ENCODE peak calls at places on chromosomes 13 and 19, in six cellular contexts. R is nephron progenitor cell, Z is epithelial cell of esophagus, I is dorsolateral prefrontal cortex, Y is prostate gland, L is progenitor cell of endocrine pancreas. D is an unnamed sample.

GRCh38 chr13:32577032-32577431 is 9.2 kb upstream of the PDS5B start:
- DNase-seq in Z (no peak), R (no peak), I (no peak), L (no peak), Y (no peak), D (no peak)

GRCh38 chr13:97191143-97191542 is 31.0 kb upstream of the MBNL2 start:
- DNase-seq in R (no peak), Z (no peak), Y (no peak), L (no peak), I (peak), D (no peak)

GRCh38 chr19:5963855-5964254 is 14.1 kb downstream of the RANBP3 start:
- DNase-seq in I (no peak), Y (no peak), R (no peak), Z (no peak), L (no peak), D (no peak)

GRCh38 chr19:11673608-11674041 is 65.1 kb downstream of the ZNF823 start:
- DNase-seq in I (peak), Z (peak), L (peak), R (peak), Y (peak), D (peak)

GRCh38 chr13:37106642-37107041 is 1.2 kb upstream of the CSNK1A1L start:
- DNase-seq in I (no peak), Z (no peak), R (no peak), L (no peak), Y (no peak), D (no peak)

GRCh38 chr13:91813255-91813654 is 414.8 kb downstream of the GPC5 start:
- DNase-seq in Z (no peak), Y (no peak), R (no peak), I (no peak), L (no peak), D (no peak)

GRCh38 chr19:56132316-56132822 is 8.7 kb upstream of the ZNF444 start:
- DNase-seq in Z (no peak), R (no peak), L (no peak), Y (no peak), I (no peak), D (no peak)

GRCh38 chr19:42436006-42436405 is 6.7 kb downstream of the CXCL17 start:
- DNase-seq in L (no peak), Y (no peak), I (no peak), Z (no peak), R (no peak), D (no peak)

GRCh38 chr19:39470724-39471339 is 9.8 kb upstream of the TIMM50 start:
- DNase-seq in Z (no peak), Y (no peak), R (no peak), I (no peak), L (no peak), D (no peak)

GRCh38 chr19:4448147-4448985 is 9.2 kb downstream of the UBXN6 start:
- DNase-seq in Y (no peak), Z (no peak), I (no peak), L (no peak), R (no peak), D (no peak)

GRCh38 chr13:21014666-21015170 is 46.7 kb downstream of the LATS2 start:
- DNase-seq in L (no peak), Y (peak), Z (peak), R (no peak), I (no peak), D (no peak)

GRCh38 chr13:38902551-38902950 is 88.1 kb downstream of the STOML3 start:
- DNase-seq in R (no peak), L (no peak), Z (peak), I (no peak), Y (no peak), D (no peak)

GRCh38 chr19:32676186-32676894 is 692 bp downstream of the RGS9BP start:
- DNase-seq in Z (peak), Y (no peak), I (no peak), L (peak), R (peak), D (no peak)

GRCh38 chr13:33206425-33206824 is 79.1 kb downstream of the STARD13 start:
- DNase-seq in Y (no peak), Z (peak), R (no peak), L (no peak), I (no peak), D (no peak)

GRCh38 chr19:33430674-33431277 is 57.3 kb downstream of the CEBPG start:
- DNase-seq in Z (peak), R (peak), L (peak), Y (peak), I (peak), D (peak)

GRCh38 chr13:113488283-113488682 is 2.2 kb downstream of the DCUN1D2 start:
- DNase-seq in R (no peak), Y (no peak), I (no peak), L (no peak), Z (no peak), D (no peak)

GRCh38 chr13:113489549-113490495 is 689 bp downstream of the DCUN1D2 start:
- DNase-seq in R (peak), Y (no peak), Z (peak), I (peak), L (no peak), D (no peak)

GRCh38 chr13:113491418-113491883 is 940 bp upstream of the DCUN1D2 start:
- DNase-seq in L (peak), Y (no peak), Z (peak), I (no peak), R (peak), D (no peak)

GRCh38 chr13:113490496-113491417 is at the start of gene DCUN1D2:
- DNase-seq in Z (peak), I (peak), Y (peak), L (peak), R (peak), D (peak)

GRCh38 chr13:113489171-113489548 is 1.4 kb downstream of the DCUN1D2 start:
- DNase-seq in I (no peak), Y (no peak), Z (no peak), R (no peak), L (no peak), D (no peak)
- TF ChIP-seq CTCF in I (no peak), Y (no peak), Z (no peak), R (no peak), L (peak), D (no peak)

GRCh38 chr19:37902668-37903067 is 3.7 kb downstream of the WDR87 start:
- DNase-seq in Y (peak), R (peak), L (peak), I (peak), Z (peak), D (peak)
- TF ChIP-seq CTCF in Y (no peak), R (peak), L (peak), I (peak), Z (peak), D (peak)

GRCh38 chr13:70723732-70724131 is 615.5 kb upstream of the KLHL1 start:
- DNase-seq in Z (peak), I (no peak), R (no peak), L (no peak), Y (no peak), D (no peak)
- TF ChIP-seq CTCF in Z (peak), I (no peak), R (no peak), L (peak), Y (no peak), D (peak)

DNA sequence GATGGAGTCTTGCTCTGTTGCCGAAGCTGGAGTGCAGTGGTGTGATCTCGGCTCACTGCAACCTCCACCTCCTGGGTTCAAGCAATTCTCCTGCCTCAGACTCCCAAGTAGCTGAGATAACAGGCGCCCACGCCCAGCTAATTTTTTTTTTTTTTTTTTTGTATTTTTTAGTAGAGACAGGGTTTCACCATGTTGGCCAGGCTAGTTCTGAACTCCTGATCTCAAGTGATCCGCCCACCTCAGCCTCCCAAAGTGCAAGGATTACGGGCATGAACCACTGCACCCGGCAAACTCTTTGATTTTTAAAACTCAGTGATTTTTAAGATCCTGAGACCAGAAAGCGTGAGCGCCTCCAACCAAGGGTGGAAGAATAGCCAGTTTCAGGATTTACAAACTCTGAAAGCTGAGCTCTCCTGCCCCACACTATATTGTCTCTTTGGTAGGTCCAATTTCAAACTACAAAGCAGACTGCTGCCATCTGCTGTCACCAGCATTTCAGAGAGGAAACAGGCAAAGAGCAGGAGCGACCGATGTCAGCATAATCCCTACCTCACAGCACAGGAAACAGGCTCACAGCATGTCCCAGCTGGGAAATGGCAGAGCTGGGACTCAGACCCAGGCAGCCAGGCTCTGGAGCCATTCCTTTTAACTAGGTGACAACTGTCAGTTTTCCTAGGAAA is 9.2 kb downstream of the NOSIP start:
- DNase-seq in Y (no peak), L (no peak), Z (peak), R (no peak), I (no peak), D (no peak)
- TF ChIP-seq CTCF in Y (no peak), L (no peak), Z (peak), R (no peak), I (no peak), D (peak)

GRCh38 chr13:51562011-51562671 is 22.1 kb upstream of the WDFY2 start:
- DNase-seq in I (no peak), Z (no peak), Y (no peak), L (no peak), R (no peak), D (no peak)

GRCh38 chr13:51560336-51560735 is 23.9 kb upstream of the WDFY2 start:
- DNase-seq in R (no peak), I (no peak), Z (no peak), Y (no peak), L (no peak), D (no peak)

GRCh38 chr13:51557875-51558604 is 26.2 kb upstream of the WDFY2 start:
- DNase-seq in Y (no peak), I (no peak), R (no peak), L (no peak), Z (peak), D (no peak)

GRCh38 chr13:51557423-51557822 is 26.8 kb upstream of the WDFY2 start:
- DNase-seq in L (no peak), I (no peak), R (no peak), Y (no peak), Z (no peak), D (no peak)

DNA sequence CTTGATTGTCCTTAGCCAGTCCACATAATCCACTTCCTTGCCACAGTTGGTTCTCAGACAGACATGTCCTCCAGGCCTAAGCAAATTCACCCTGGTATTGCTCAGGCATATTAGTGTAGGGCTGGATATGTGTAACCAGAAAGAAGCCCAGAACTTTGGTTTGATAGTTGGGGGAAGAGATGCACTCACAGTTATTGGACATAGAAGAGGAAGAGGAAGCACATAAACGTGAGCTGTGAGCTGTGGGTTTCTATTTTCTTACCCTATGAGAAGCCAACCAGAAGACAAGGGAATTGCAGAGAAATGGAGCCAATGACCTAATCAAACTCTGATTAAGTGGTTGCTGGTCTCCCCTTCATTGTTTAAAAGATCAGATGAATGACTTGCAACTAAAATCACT is 24.3 kb upstream of the WDFY2 start:
- DNase-seq in I (no peak), Y (no peak), L (no peak), Z (no peak), R (no peak), D (no peak)
- TF ChIP-seq CTCF in I (no peak), Y (no peak), L (no peak), Z (no peak), R (no peak), D (no peak)

GRCh38 chr13:28528388-28528787 is 33.5 kb upstream of the FLT1 start:
- DNase-seq in L (no peak), Z (no peak), Y (no peak), R (no peak), I (no peak), D (no peak)

GRCh38 chr13:28530729-28531194 is 35.8 kb upstream of the FLT1 start:
- DNase-seq in Y (no peak), R (no peak), L (no peak), I (no peak), Z (no peak), D (no peak)

GRCh38 chr13:28527629-28528028 is 32.7 kb upstream of the FLT1 start:
- DNase-seq in I (no peak), R (no peak), Z (no peak), Y (no peak), L (no peak), D (no peak)

GRCh38 chr13:28529836-28530235 is 34.9 kb upstream of the FLT1 start:
- DNase-seq in R (no peak), Y (no peak), I (no peak), L (no peak), Z (no peak), D (no peak)

DNA sequence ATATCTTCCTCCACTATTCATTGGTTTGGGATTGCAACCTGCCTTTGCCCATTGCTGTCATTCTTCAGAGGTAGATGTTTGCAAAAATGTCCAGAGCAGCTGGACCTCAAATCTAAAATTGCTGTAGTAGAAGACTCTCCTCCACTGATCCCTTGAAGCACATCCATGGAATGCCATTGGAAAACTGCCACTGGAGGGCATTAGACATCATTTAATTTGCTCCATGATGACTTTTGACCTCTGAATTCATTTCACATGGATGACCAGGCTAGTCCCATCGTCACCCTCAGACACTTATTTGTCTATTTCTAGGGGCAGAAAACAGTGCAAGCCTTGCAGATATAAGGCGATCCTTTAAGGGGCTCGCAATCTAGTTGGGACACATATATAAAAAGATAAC is 33.9 kb upstream of the FLT1 start:
- DNase-seq in L (no peak), I (no peak), Y (no peak), R (no peak), Z (no peak), D (no peak)
- TF ChIP-seq CTCF in L (no peak), I (peak), Y (no peak), R (no peak), Z (peak), D (no peak)

D was measured in D721Med.